ENCODE peak calls at places on chromosomes 13 and 19, in six cellular contexts. One of them, this sample, is unnamed.
A peak's percentile ranks its signal among the peaks of the same experiment; 100 is the strongest.

GRCh38 chr13:41064493-41064892 is 3.2 kb downstream of the WBP4 start:
- DNase-seq in thoracic aorta: no peak
- DNase-seq in astrocyte of the cerebellum: peak; percentile 47
- DNase-seq in pancreas: no peak
- DNase-seq in fibroblast of the aortic adventitia: peak; percentile 79
- DNase-seq in OCI-LY7: no peak
- DNase-seq in this sample: peak; percentile 86

GRCh38 chr13:30340367-30341184 is 33.2 kb upstream of the KATNAL1 start:
- DNase-seq in thoracic aorta: peak; percentile 38
- DNase-seq in astrocyte of the cerebellum: no peak
- DNase-seq in pancreas: peak; percentile 27
- DNase-seq in OCI-LY7: no peak
- DNase-seq in fibroblast of the aortic adventitia: peak; percentile 95
- DNase-seq in this sample: peak; percentile 93

GRCh38 chr13:24502567-24503375 is 9.8 kb downstream of the PARP4 start:
- DNase-seq in thoracic aorta: no peak
- DNase-seq in fibroblast of the aortic adventitia: peak; percentile 64
- DNase-seq in pancreas: no peak
- DNase-seq in OCI-LY7: no peak
- DNase-seq in astrocyte of the cerebellum: no peak
- DNase-seq in this sample: peak; percentile 53

GRCh38 chr13:37001921-37002250 is 1.3 kb downstream of the EXOSC8 start:
- DNase-seq in fibroblast of the aortic adventitia: no peak
- DNase-seq in thoracic aorta: no peak
- DNase-seq in astrocyte of the cerebellum: no peak
- DNase-seq in pancreas: no peak
- DNase-seq in OCI-LY7: peak; percentile 19
- DNase-seq in this sample: no peak

GRCh38 chr13:77832339-77833100 is 86.1 kb downstream of the EDNRB start:
- DNase-seq in astrocyte of the cerebellum: peak; percentile 23
- DNase-seq in OCI-LY7: no peak
- DNase-seq in pancreas: no peak
- DNase-seq in fibroblast of the aortic adventitia: peak; percentile 71
- DNase-seq in thoracic aorta: no peak
- DNase-seq in this sample: no peak

GRCh38 chr19:17647071-17648020 is 40.8 kb downstream of the UNC13A start:
- DNase-seq in pancreas: no peak
- DNase-seq in fibroblast of the aortic adventitia: no peak
- DNase-seq in OCI-LY7: peak; percentile 10
- DNase-seq in thoracic aorta: no peak
- DNase-seq in astrocyte of the cerebellum: no peak
- DNase-seq in this sample: no peak

GRCh38 chr13:49927755-49928154 is 8.4 kb downstream of the SPRYD7 start:
- DNase-seq in fibroblast of the aortic adventitia: peak; percentile 92
- DNase-seq in thoracic aorta: no peak
- DNase-seq in astrocyte of the cerebellum: peak; percentile 94
- DNase-seq in pancreas: no peak
- DNase-seq in OCI-LY7: no peak
- DNase-seq in this sample: peak; percentile 61

GRCh38 chr13:24929196-24929595 is 165.2 kb downstream of the RNF17 start:
- DNase-seq in astrocyte of the cerebellum: no peak
- DNase-seq in thoracic aorta: no peak
- DNase-seq in fibroblast of the aortic adventitia: no peak
- DNase-seq in pancreas: no peak
- DNase-seq in OCI-LY7: no peak
- DNase-seq in this sample: no peak

GRCh38 chr13:30338331-30338851 is 31.0 kb upstream of the KATNAL1 start:
- DNase-seq in astrocyte of the cerebellum: no peak
- DNase-seq in thoracic aorta: no peak
- DNase-seq in pancreas: no peak
- DNase-seq in fibroblast of the aortic adventitia: peak; percentile 41
- DNase-seq in OCI-LY7: no peak
- DNase-seq in this sample: peak; percentile 77

GRCh38 chr13:97498419-97498818 is 64.5 kb downstream of the RAP2A start:
- DNase-seq in astrocyte of the cerebellum: no peak
- DNase-seq in thoracic aorta: no peak
- DNase-seq in OCI-LY7: no peak
- DNase-seq in fibroblast of the aortic adventitia: no peak
- DNase-seq in pancreas: no peak
- DNase-seq in this sample: no peak

GRCh38 chr13:101799196-101799595 is 346.7 kb downstream of the ITGBL1 start:
- DNase-seq in pancreas: no peak
- DNase-seq in thoracic aorta: no peak
- DNase-seq in astrocyte of the cerebellum: no peak
- DNase-seq in fibroblast of the aortic adventitia: no peak
- DNase-seq in OCI-LY7: no peak
- DNase-seq in this sample: no peak

GRCh38 chr19:6690160-6690885 is 20.4 kb upstream of the TNFSF14 start:
- DNase-seq in pancreas: no peak
- DNase-seq in thoracic aorta: no peak
- DNase-seq in fibroblast of the aortic adventitia: no peak
- DNase-seq in astrocyte of the cerebellum: no peak
- DNase-seq in OCI-LY7: no peak
- DNase-seq in this sample: no peak

GRCh38 chr13:37906880-37907279 is 37.3 kb upstream of the TRPC4 start:
- DNase-seq in astrocyte of the cerebellum: no peak
- DNase-seq in fibroblast of the aortic adventitia: no peak
- DNase-seq in thoracic aorta: no peak
- DNase-seq in OCI-LY7: no peak
- DNase-seq in pancreas: no peak
- DNase-seq in this sample: no peak

GRCh38 chr19:40923934-40924391 is 41.9 kb upstream of the CYP2A7 start:
- DNase-seq in pancreas: no peak
- DNase-seq in astrocyte of the cerebellum: no peak
- DNase-seq in thoracic aorta: no peak
- DNase-seq in OCI-LY7: no peak
- DNase-seq in fibroblast of the aortic adventitia: no peak
- DNase-seq in this sample: no peak

GRCh38 chr13:66492479-66492878 is 737.7 kb downstream of the PCDH9 start:
- DNase-seq in thoracic aorta: no peak
- DNase-seq in OCI-LY7: peak; percentile 90
- DNase-seq in pancreas: no peak
- DNase-seq in astrocyte of the cerebellum: no peak
- DNase-seq in fibroblast of the aortic adventitia: no peak
- DNase-seq in this sample: no peak

GRCh38 chr13:63731896-63732295 is 2316.2 kb upstream of the PCDH20 start:
- DNase-seq in fibroblast of the aortic adventitia: no peak
- DNase-seq in OCI-LY7: no peak
- DNase-seq in thoracic aorta: no peak
- DNase-seq in astrocyte of the cerebellum: no peak
- DNase-seq in pancreas: no peak
- DNase-seq in this sample: no peak

GRCh38 chr13:114259974-114260373 is 21.4 kb upstream of the UPF3A start:
- DNase-seq in pancreas: peak; percentile 46
- DNase-seq in fibroblast of the aortic adventitia: no peak
- DNase-seq in OCI-LY7: peak; percentile 61
- DNase-seq in thoracic aorta: no peak
- DNase-seq in astrocyte of the cerebellum: no peak
- DNase-seq in this sample: no peak

GRCh38 chr13:108915095-108915633 is 285.8 kb downstream of the MYO16 start:
- DNase-seq in pancreas: no peak
- DNase-seq in thoracic aorta: no peak
- DNase-seq in astrocyte of the cerebellum: peak; percentile 26
- DNase-seq in fibroblast of the aortic adventitia: peak; percentile 76
- DNase-seq in OCI-LY7: no peak
- DNase-seq in this sample: peak; percentile 44

GRCh38 chr19:2270157-2270571 is 11.8 kb downstream of the PEAK3 start:
- DNase-seq in astrocyte of the cerebellum: no peak
- DNase-seq in OCI-LY7: peak; percentile 48
- DNase-seq in fibroblast of the aortic adventitia: no peak
- DNase-seq in pancreas: peak; percentile 76
- DNase-seq in thoracic aorta: no peak
- DNase-seq in this sample: no peak

GRCh38 chr13:27131906-27132305 is 39.7 kb downstream of the USP12 start:
- DNase-seq in pancreas: no peak
- DNase-seq in thoracic aorta: no peak
- DNase-seq in fibroblast of the aortic adventitia: no peak
- DNase-seq in OCI-LY7: no peak
- DNase-seq in astrocyte of the cerebellum: no peak
- DNase-seq in this sample: no peak

GRCh38 chr13:96993660-96994029 is 631 bp downstream of the OXGR1 start:
- DNase-seq in OCI-LY7: no peak
- DNase-seq in astrocyte of the cerebellum: no peak
- DNase-seq in thoracic aorta: no peak
- DNase-seq in pancreas: no peak
- DNase-seq in fibroblast of the aortic adventitia: no peak
- DNase-seq in this sample: no peak

GRCh38 chr13:42894765-42895181 is 97.3 kb downstream of the EPSTI1 start:
- DNase-seq in thoracic aorta: no peak
- DNase-seq in OCI-LY7: no peak
- DNase-seq in pancreas: no peak
- DNase-seq in fibroblast of the aortic adventitia: peak; percentile 95
- DNase-seq in astrocyte of the cerebellum: peak; percentile 82
- DNase-seq in this sample: no peak

GRCh38 chr13:102399791-102400618 is 1.8 kb downstream of the FGF14 start:
- DNase-seq in pancreas: peak; percentile 34
- DNase-seq in thoracic aorta: no peak
- DNase-seq in OCI-LY7: no peak
- DNase-seq in fibroblast of the aortic adventitia: no peak
- DNase-seq in astrocyte of the cerebellum: no peak
- DNase-seq in this sample: no peak

GRCh38 chr19:41218615-41219507 is at the start of gene AXL:
- DNase-seq in thoracic aorta: peak; percentile 75
- DNase-seq in fibroblast of the aortic adventitia: peak; percentile 85
- DNase-seq in pancreas: peak; percentile 40
- DNase-seq in astrocyte of the cerebellum: peak; percentile 13
- DNase-seq in OCI-LY7: no peak
- DNase-seq in this sample: peak; percentile 79

GRCh38 chr13:28415994-28416411 is 78.9 kb downstream of the FLT1 start:
- DNase-seq in fibroblast of the aortic adventitia: no peak
- DNase-seq in pancreas: no peak
- DNase-seq in thoracic aorta: no peak
- DNase-seq in OCI-LY7: no peak
- DNase-seq in astrocyte of the cerebellum: no peak
- DNase-seq in this sample: no peak

GRCh38 chr13:69935043-69935442 is 172.6 kb upstream of the ATXN8OS start:
- DNase-seq in thoracic aorta: no peak
- DNase-seq in fibroblast of the aortic adventitia: no peak
- DNase-seq in astrocyte of the cerebellum: no peak
- DNase-seq in OCI-LY7: peak; percentile 1
- DNase-seq in pancreas: no peak
- DNase-seq in this sample: no peak

GRCh38 chr19:47331931-47332547 is at the start of gene C5AR2:
- DNase-seq in astrocyte of the cerebellum: no peak
- DNase-seq in thoracic aorta: no peak
- DNase-seq in fibroblast of the aortic adventitia: peak; percentile 46
- DNase-seq in pancreas: no peak
- DNase-seq in OCI-LY7: no peak
- DNase-seq in this sample: no peak

GRCh38 chr19:47330466-47330869 is 1.5 kb upstream of the C5AR2 start:
- DNase-seq in fibroblast of the aortic adventitia: no peak
- DNase-seq in astrocyte of the cerebellum: no peak
- DNase-seq in pancreas: no peak
- DNase-seq in thoracic aorta: no peak
- DNase-seq in OCI-LY7: no peak
- DNase-seq in this sample: no peak

DNA sequence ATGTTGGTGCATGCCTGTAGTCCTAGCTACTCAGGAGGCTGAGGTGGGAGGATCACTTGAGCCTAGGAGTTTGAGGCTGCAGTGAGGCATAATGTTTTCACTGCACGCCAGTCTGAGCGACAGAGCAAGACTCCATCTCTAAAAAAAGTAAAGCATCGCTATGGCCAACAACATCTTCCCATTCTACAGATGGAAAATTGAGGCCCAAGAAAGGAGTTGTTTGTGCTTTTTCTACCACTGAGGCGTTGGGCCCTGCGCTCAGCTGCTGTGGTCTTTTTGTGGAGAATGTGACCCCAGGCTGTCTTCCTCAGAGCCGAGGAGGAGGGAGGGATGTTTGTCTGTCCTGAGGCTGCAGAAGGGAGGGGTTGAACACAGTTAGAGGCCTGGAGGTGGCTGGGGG is 485 bp upstream of the C5AR2 start:
- DNase-seq in pancreas: no peak
- DNase-seq in astrocyte of the cerebellum: no peak
- DNase-seq in OCI-LY7: no peak
- DNase-seq in fibroblast of the aortic adventitia: no peak
- DNase-seq in thoracic aorta: no peak
- DNase-seq in this sample: no peak
- TF ChIP-seq CTCF in pancreas: no peak
- TF ChIP-seq CTCF in astrocyte of the cerebellum: no peak
- TF ChIP-seq CTCF in OCI-LY7: no peak
- TF ChIP-seq CTCF in fibroblast of the aortic adventitia: no peak
- TF ChIP-seq CTCF in thoracic aorta: no peak
- TF ChIP-seq CTCF in this sample: no peak

DNA sequence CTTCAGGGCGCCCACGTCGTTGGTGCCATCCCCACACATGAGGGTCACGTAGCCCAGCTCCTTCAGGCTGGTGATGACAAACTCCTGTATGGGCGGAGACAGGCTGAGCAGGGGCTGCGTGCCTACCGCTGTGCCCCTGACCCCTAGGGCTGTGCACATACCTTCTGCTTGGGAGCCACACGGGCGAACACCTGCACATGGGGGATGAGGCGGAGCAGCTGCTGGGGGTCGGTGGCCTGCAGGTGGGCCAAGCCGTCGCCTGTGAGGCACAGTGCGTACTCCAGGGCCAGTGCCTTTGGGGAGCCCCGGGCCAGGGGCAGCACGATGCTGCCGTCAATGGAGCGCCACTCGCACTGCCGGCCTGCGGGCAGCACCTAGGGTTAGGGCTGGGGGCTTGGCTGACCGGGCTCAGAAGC is 6.1 kb upstream of the GMIP start:
- DNase-seq in pancreas: no peak
- DNase-seq in thoracic aorta: no peak
- DNase-seq in astrocyte of the cerebellum: no peak
- DNase-seq in fibroblast of the aortic adventitia: no peak
- DNase-seq in OCI-LY7: no peak
- DNase-seq in this sample: no peak
- TF ChIP-seq CTCF in pancreas: no peak
- TF ChIP-seq CTCF in thoracic aorta: no peak
- TF ChIP-seq CTCF in astrocyte of the cerebellum: no peak
- TF ChIP-seq CTCF in fibroblast of the aortic adventitia: no peak
- TF ChIP-seq CTCF in OCI-LY7: no peak
- TF ChIP-seq CTCF in this sample: no peak

GRCh38 chr13:19601749-19602725 is 31.4 kb upstream of the MPHOSPH8 start:
- DNase-seq in fibroblast of the aortic adventitia: peak; percentile 33
- DNase-seq in OCI-LY7: no peak
- DNase-seq in pancreas: peak; percentile 52
- DNase-seq in astrocyte of the cerebellum: no peak
- DNase-seq in thoracic aorta: no peak
- DNase-seq in this sample: no peak
- TF ChIP-seq CTCF in fibroblast of the aortic adventitia: peak; percentile 29
- TF ChIP-seq CTCF in OCI-LY7: no peak
- TF ChIP-seq CTCF in pancreas: no peak
- TF ChIP-seq CTCF in astrocyte of the cerebellum: no peak
- TF ChIP-seq CTCF in thoracic aorta: peak; percentile 21
- TF ChIP-seq CTCF in this sample: peak; percentile 58

DNA sequence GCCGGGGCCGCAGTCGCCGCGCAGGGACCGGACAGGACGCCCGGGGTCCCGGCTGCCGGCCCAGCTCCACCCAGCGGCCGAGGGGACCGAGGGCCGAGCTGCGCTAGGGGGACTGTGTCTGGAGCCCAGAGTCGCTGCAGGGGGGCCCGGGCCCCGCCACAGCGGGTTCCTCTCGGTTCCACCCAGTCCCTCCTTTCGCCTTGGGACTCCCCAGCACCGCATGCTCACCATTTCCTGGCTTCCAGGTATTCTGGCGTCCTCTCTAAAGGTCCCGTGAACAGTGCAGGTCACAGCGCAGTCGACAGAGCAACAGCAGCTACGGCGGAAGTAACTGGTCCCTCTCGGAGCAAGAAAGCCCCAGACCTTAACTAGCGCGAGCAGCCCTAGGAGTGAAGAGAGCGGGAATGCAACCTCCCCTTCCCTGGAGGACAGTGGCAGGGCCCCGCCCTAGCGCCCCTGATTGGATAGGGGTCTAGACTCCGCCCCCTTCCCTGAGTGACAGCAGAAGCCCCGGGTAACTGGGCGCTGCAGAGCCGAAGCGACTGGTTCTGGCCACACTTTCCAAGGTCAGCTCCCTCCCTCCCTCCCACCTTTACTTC is at the start of gene ZNF878:
- DNase-seq in pancreas: peak; percentile 93
- DNase-seq in fibroblast of the aortic adventitia: peak; percentile 71
- DNase-seq in OCI-LY7: peak; percentile 82
- DNase-seq in thoracic aorta: peak; percentile 70
- DNase-seq in astrocyte of the cerebellum: peak; percentile 44
- DNase-seq in this sample: peak; percentile 66
- TF ChIP-seq CTCF in pancreas: no peak
- TF ChIP-seq CTCF in fibroblast of the aortic adventitia: no peak
- TF ChIP-seq CTCF in OCI-LY7: peak; percentile 59
- TF ChIP-seq CTCF in thoracic aorta: no peak
- TF ChIP-seq CTCF in astrocyte of the cerebellum: no peak
- TF ChIP-seq CTCF in this sample: no peak